ENCODE peak calls at places on chromosome 11, in eight cellular contexts. One of them, this sample, is unnamed.

GRCh38 chr11:33773399-33774355 is 643 bp downstream of the FBXO3 start:
- DNase-seq in fibroblast of mammary gland: peak
- DNase-seq in IMR-90: peak
- DNase-seq in LNCaP clone FGC: no peak
- DNase-seq in progenitor cell of endocrine pancreas: peak
- DNase-seq in astrocyte of the spinal cord: no peak
- DNase-seq in tibial artery: peak
- DNase-seq in fibroblast of lung: no peak
- DNase-seq in this sample: peak

GRCh38 chr11:69914286-69915150 is 95.3 kb upstream of the FGF3 start:
- DNase-seq in fibroblast of mammary gland: no peak
- DNase-seq in IMR-90: no peak
- DNase-seq in LNCaP clone FGC: no peak
- DNase-seq in progenitor cell of endocrine pancreas: no peak
- DNase-seq in astrocyte of the spinal cord: no peak
- DNase-seq in tibial artery: peak
- DNase-seq in fibroblast of lung: no peak
- DNase-seq in this sample: peak

GRCh38 chr11:73838443-73839122 is 38.1 kb downstream of the COA4 start:
- DNase-seq in fibroblast of mammary gland: no peak
- DNase-seq in IMR-90: peak
- DNase-seq in LNCaP clone FGC: no peak
- DNase-seq in progenitor cell of endocrine pancreas: no peak
- DNase-seq in astrocyte of the spinal cord: peak
- DNase-seq in tibial artery: no peak
- DNase-seq in fibroblast of lung: peak
- DNase-seq in this sample: no peak

GRCh38 chr11:9821008-9821752 is 157.3 kb downstream of the SWAP70 start:
- DNase-seq in fibroblast of mammary gland: peak
- DNase-seq in IMR-90: no peak
- DNase-seq in LNCaP clone FGC: no peak
- DNase-seq in progenitor cell of endocrine pancreas: no peak
- DNase-seq in astrocyte of the spinal cord: peak
- DNase-seq in tibial artery: no peak
- DNase-seq in fibroblast of lung: no peak
- DNase-seq in this sample: peak

GRCh38 chr11:63905179-63905578 is 11.8 kb downstream of the RCOR2 start:
- DNase-seq in fibroblast of mammary gland: no peak
- DNase-seq in IMR-90: peak
- DNase-seq in LNCaP clone FGC: no peak
- DNase-seq in progenitor cell of endocrine pancreas: no peak
- DNase-seq in astrocyte of the spinal cord: no peak
- DNase-seq in tibial artery: peak
- DNase-seq in fibroblast of lung: no peak
- DNase-seq in this sample: no peak

GRCh38 chr11:8544807-8545206 is 49.2 kb downstream of the STK33 start:
- DNase-seq in fibroblast of mammary gland: no peak
- DNase-seq in IMR-90: no peak
- DNase-seq in LNCaP clone FGC: no peak
- DNase-seq in progenitor cell of endocrine pancreas: no peak
- DNase-seq in astrocyte of the spinal cord: no peak
- DNase-seq in tibial artery: no peak
- DNase-seq in fibroblast of lung: no peak
- DNase-seq in this sample: no peak

GRCh38 chr11:104968856-104969776 is 742 bp upstream of the CASP4 start:
- DNase-seq in fibroblast of mammary gland: peak
- DNase-seq in IMR-90: peak
- DNase-seq in LNCaP clone FGC: no peak
- DNase-seq in progenitor cell of endocrine pancreas: no peak
- DNase-seq in astrocyte of the spinal cord: no peak
- DNase-seq in tibial artery: peak
- DNase-seq in fibroblast of lung: peak
- DNase-seq in this sample: no peak

GRCh38 chr11:132248585-132248984 is 878.2 kb downstream of the NTM start:
- DNase-seq in fibroblast of mammary gland: no peak
- DNase-seq in IMR-90: no peak
- DNase-seq in LNCaP clone FGC: no peak
- DNase-seq in progenitor cell of endocrine pancreas: no peak
- DNase-seq in astrocyte of the spinal cord: no peak
- DNase-seq in tibial artery: no peak
- DNase-seq in fibroblast of lung: no peak
- DNase-seq in this sample: no peak

GRCh38 chr11:104164028-104164520 is at the start of gene PDGFD:
- DNase-seq in fibroblast of mammary gland: peak
- DNase-seq in IMR-90: peak
- DNase-seq in LNCaP clone FGC: no peak
- DNase-seq in progenitor cell of endocrine pancreas: peak
- DNase-seq in astrocyte of the spinal cord: peak
- DNase-seq in tibial artery: peak
- DNase-seq in fibroblast of lung: peak
- DNase-seq in this sample: peak

GRCh38 chr11:72389116-72389515 is 45.2 kb downstream of the CLPB start:
- DNase-seq in fibroblast of mammary gland: no peak
- DNase-seq in IMR-90: no peak
- DNase-seq in LNCaP clone FGC: no peak
- DNase-seq in progenitor cell of endocrine pancreas: no peak
- DNase-seq in astrocyte of the spinal cord: no peak
- DNase-seq in tibial artery: no peak
- DNase-seq in fibroblast of lung: no peak
- DNase-seq in this sample: peak

GRCh38 chr11:48170840-48171233 is 45.8 kb upstream of the OR4B1 start:
- DNase-seq in fibroblast of mammary gland: peak
- DNase-seq in IMR-90: peak
- DNase-seq in LNCaP clone FGC: no peak
- DNase-seq in progenitor cell of endocrine pancreas: no peak
- DNase-seq in astrocyte of the spinal cord: peak
- DNase-seq in tibial artery: no peak
- DNase-seq in fibroblast of lung: peak
- DNase-seq in this sample: no peak

GRCh38 chr11:95912902-95913560 is 10.9 kb downstream of the MTMR2 start:
- DNase-seq in fibroblast of mammary gland: peak
- DNase-seq in IMR-90: peak
- DNase-seq in LNCaP clone FGC: no peak
- DNase-seq in progenitor cell of endocrine pancreas: no peak
- DNase-seq in astrocyte of the spinal cord: peak
- DNase-seq in tibial artery: no peak
- DNase-seq in fibroblast of lung: peak
- DNase-seq in this sample: peak

GRCh38 chr11:130897262-130898182 is 18.8 kb downstream of the SNX19 start:
- DNase-seq in fibroblast of mammary gland: peak
- DNase-seq in IMR-90: peak
- DNase-seq in LNCaP clone FGC: peak
- DNase-seq in progenitor cell of endocrine pancreas: no peak
- DNase-seq in astrocyte of the spinal cord: peak
- DNase-seq in tibial artery: peak
- DNase-seq in fibroblast of lung: peak
- DNase-seq in this sample: peak

GRCh38 chr11:78659326-78660319 is 85.0 kb upstream of the NARS2 start:
- DNase-seq in fibroblast of mammary gland: no peak
- DNase-seq in IMR-90: no peak
- DNase-seq in LNCaP clone FGC: no peak
- DNase-seq in progenitor cell of endocrine pancreas: no peak
- DNase-seq in astrocyte of the spinal cord: no peak
- DNase-seq in tibial artery: peak
- DNase-seq in fibroblast of lung: no peak
- DNase-seq in this sample: peak

GRCh38 chr11:7154881-7155344 is 66.1 kb downstream of the RBMXL2 start:
- DNase-seq in fibroblast of mammary gland: peak
- DNase-seq in IMR-90: no peak
- DNase-seq in LNCaP clone FGC: no peak
- DNase-seq in progenitor cell of endocrine pancreas: no peak
- DNase-seq in astrocyte of the spinal cord: no peak
- DNase-seq in tibial artery: no peak
- DNase-seq in fibroblast of lung: no peak
- DNase-seq in this sample: no peak

GRCh38 chr11:119169272-119169719 is 771 bp downstream of the NLRX1 start:
- DNase-seq in fibroblast of mammary gland: peak
- DNase-seq in IMR-90: no peak
- DNase-seq in LNCaP clone FGC: no peak
- DNase-seq in progenitor cell of endocrine pancreas: no peak
- DNase-seq in astrocyte of the spinal cord: peak
- DNase-seq in tibial artery: peak
- DNase-seq in fibroblast of lung: peak
- DNase-seq in this sample: peak

GRCh38 chr11:118820412-118821357 is 29.7 kb upstream of the DDX6 start:
- DNase-seq in fibroblast of mammary gland: peak
- DNase-seq in IMR-90: no peak
- DNase-seq in LNCaP clone FGC: peak
- DNase-seq in progenitor cell of endocrine pancreas: no peak
- DNase-seq in astrocyte of the spinal cord: peak
- DNase-seq in tibial artery: peak
- DNase-seq in fibroblast of lung: peak
- DNase-seq in this sample: peak

GRCh38 chr11:108170191-108170590 is 48.8 kb downstream of the ACAT1 start:
- DNase-seq in fibroblast of mammary gland: no peak
- DNase-seq in IMR-90: no peak
- DNase-seq in LNCaP clone FGC: no peak
- DNase-seq in progenitor cell of endocrine pancreas: no peak
- DNase-seq in astrocyte of the spinal cord: no peak
- DNase-seq in tibial artery: no peak
- DNase-seq in fibroblast of lung: no peak
- DNase-seq in this sample: no peak

DNA sequence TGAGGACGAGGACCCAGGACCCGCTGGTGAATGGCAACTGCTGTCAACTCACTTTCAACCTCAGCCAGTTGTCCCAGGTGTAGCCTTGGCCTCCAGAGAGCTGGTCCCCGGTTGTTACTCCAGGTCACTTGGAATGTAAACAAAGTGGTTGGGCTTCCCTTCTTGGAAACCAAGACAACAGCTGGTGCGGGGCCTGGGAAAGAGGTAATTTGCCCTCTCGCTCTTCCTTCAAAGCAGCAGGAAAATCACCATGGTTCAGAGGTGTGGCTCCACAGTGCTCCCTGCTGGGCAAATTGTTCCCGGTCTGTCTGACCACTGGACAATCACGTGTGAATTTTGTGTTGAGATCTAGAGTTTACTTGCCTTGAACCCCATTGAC is 15.0 kb downstream of the SLC1A2 start:
- DNase-seq in fibroblast of mammary gland: peak
- DNase-seq in IMR-90: peak
- DNase-seq in LNCaP clone FGC: no peak
- DNase-seq in progenitor cell of endocrine pancreas: peak
- DNase-seq in astrocyte of the spinal cord: peak
- DNase-seq in tibial artery: no peak
- DNase-seq in fibroblast of lung: peak
- DNase-seq in this sample: no peak
- TF ChIP-seq CTCF in fibroblast of mammary gland: peak
- TF ChIP-seq CTCF in IMR-90: peak
- TF ChIP-seq CTCF in LNCaP clone FGC: peak
- TF ChIP-seq CTCF in progenitor cell of endocrine pancreas: peak
- TF ChIP-seq CTCF in astrocyte of the spinal cord: peak
- TF ChIP-seq CTCF in tibial artery: peak
- TF ChIP-seq CTCF in fibroblast of lung: peak
- TF ChIP-seq CTCF in this sample: peak

DNA sequence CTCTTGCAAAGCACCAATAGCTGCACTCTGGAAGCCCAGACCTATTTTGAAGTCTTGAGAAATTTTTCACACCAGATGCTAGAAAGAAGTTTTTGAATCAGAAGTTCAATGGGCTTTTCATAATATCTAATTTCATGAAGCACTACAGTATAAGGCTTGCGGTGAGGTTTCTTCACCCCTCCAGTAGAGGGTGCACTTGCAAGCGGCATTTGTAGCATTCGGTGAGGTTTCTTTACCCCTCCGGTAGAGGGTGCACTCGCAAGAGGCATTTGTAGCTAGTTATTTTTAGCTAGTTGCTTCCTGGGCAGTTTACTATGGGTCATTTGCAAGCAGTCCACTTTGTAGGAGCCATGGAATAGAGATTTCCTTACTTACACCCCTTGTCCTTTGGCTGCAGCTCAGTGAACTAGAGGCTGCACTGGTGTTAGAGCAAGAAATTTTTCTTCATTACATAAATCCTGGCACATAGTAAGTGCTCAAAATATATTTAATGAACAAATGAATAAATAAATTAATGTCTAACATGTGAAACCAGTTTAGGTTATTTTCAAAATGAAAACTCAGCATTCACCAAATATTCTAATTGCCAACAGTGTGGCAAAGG is 7.8 kb upstream of the NOX4 start:
- DNase-seq in fibroblast of mammary gland: no peak
- DNase-seq in IMR-90: no peak
- DNase-seq in LNCaP clone FGC: no peak
- DNase-seq in progenitor cell of endocrine pancreas: no peak
- DNase-seq in astrocyte of the spinal cord: no peak
- DNase-seq in tibial artery: no peak
- DNase-seq in fibroblast of lung: no peak
- DNase-seq in this sample: no peak
- TF ChIP-seq CTCF in fibroblast of mammary gland: peak
- TF ChIP-seq CTCF in IMR-90: no peak
- TF ChIP-seq CTCF in LNCaP clone FGC: peak
- TF ChIP-seq CTCF in progenitor cell of endocrine pancreas: peak
- TF ChIP-seq CTCF in astrocyte of the spinal cord: no peak
- TF ChIP-seq CTCF in tibial artery: no peak
- TF ChIP-seq CTCF in fibroblast of lung: peak
- TF ChIP-seq CTCF in this sample: peak

DNA sequence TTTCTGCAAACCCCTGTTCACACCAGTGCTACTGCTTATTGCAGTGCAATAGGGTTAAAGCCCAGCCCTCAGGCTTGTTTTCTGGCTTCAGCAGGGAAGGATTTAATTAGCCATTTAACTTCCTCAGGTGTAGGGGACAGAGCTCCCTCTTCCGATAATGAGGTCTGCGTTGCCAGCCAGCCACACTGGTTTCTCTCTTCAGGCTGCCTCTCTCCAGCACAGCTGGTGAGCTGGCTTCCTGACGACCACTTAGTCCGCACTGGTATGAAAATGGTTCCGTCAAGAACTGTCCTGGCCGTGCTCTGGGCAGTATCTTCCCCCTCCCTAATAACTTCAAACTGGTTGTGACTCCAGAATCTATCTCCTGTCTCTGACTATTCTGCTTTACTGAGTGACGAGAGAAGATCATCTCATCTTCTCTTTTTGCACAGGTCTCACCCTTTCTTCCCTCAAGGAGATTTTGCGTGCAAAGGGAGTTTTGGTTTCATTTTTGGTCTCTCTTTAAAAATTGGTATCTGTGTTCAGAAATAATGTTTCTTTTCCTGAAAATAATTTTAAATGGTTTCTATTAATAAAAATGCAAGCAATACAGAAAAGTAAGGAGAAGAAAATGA is 49.2 kb downstream of the CNTN5 start:
- DNase-seq in fibroblast of mammary gland: peak
- DNase-seq in IMR-90: no peak
- DNase-seq in LNCaP clone FGC: peak
- DNase-seq in progenitor cell of endocrine pancreas: peak
- DNase-seq in astrocyte of the spinal cord: peak
- DNase-seq in tibial artery: no peak
- DNase-seq in fibroblast of lung: peak
- DNase-seq in this sample: peak
- TF ChIP-seq CTCF in fibroblast of mammary gland: no peak
- TF ChIP-seq CTCF in IMR-90: no peak
- TF ChIP-seq CTCF in LNCaP clone FGC: peak
- TF ChIP-seq CTCF in progenitor cell of endocrine pancreas: no peak
- TF ChIP-seq CTCF in astrocyte of the spinal cord: peak
- TF ChIP-seq CTCF in tibial artery: no peak
- TF ChIP-seq CTCF in fibroblast of lung: no peak
- TF ChIP-seq CTCF in this sample: no peak

DNA sequence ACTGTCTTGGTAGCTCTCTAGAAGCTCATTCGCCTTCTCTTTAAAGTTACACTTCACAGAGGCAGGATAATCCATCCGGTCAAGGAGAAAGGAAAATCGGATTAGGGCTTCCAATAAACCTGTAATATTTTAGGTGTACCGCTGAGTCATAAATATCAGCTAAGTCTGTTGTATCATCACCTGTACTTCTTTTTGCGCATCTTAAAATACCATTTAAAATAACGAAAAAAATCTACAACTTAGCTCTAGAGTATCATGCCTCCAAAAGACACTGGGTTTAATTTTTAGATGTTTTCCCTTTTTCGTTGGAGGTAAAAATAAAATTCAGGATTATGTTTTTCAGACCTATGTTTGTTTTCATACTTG is 41.5 kb upstream of the INCENP start:
- DNase-seq in fibroblast of mammary gland: no peak
- DNase-seq in IMR-90: no peak
- DNase-seq in LNCaP clone FGC: no peak
- DNase-seq in progenitor cell of endocrine pancreas: no peak
- DNase-seq in astrocyte of the spinal cord: no peak
- DNase-seq in tibial artery: no peak
- DNase-seq in fibroblast of lung: no peak
- DNase-seq in this sample: no peak
- TF ChIP-seq CTCF in fibroblast of mammary gland: no peak
- TF ChIP-seq CTCF in IMR-90: no peak
- TF ChIP-seq CTCF in LNCaP clone FGC: no peak
- TF ChIP-seq CTCF in progenitor cell of endocrine pancreas: no peak
- TF ChIP-seq CTCF in astrocyte of the spinal cord: no peak
- TF ChIP-seq CTCF in tibial artery: no peak
- TF ChIP-seq CTCF in fibroblast of lung: no peak
- TF ChIP-seq CTCF in this sample: no peak

This sample was measured in epithelial cell of esophagus.